ENCODE peak calls at places on chromosome 16, in six cellular contexts. R is neural progenitor cell, U is left kidney, C is IMR-90, G is A172, J is EL. Y is an unnamed sample.

GRCh38 chr16:49458656-49459445 is 85.2 kb downstream of the C16orf78 start:
- DNase-seq in R (no peak), U (no peak), C (no peak), G (no peak), J (no peak), Y (no peak)

GRCh38 chr16:28157768-28158535 is 53.8 kb downstream of the XPO6 start:
- DNase-seq in R (no peak), U (peak), C (peak), G (no peak), J (no peak), Y (no peak)

GRCh38 chr16:85699628-85700027 is 10.9 kb upstream of the GINS2 start:
- DNase-seq in R (no peak), U (no peak), C (peak), G (peak), J (peak), Y (no peak)

GRCh38 chr16:59154295-59154694 is 420.2 kb upstream of the GOT2 start:
- DNase-seq in R (peak), U (no peak), C (no peak), G (no peak), J (no peak), Y (no peak)

GRCh38 chr16:90016339-90016950 is 2.8 kb downstream of the DBNDD1 start:
- DNase-seq in R (no peak), U (no peak), C (no peak), G (no peak), J (no peak), Y (no peak)

GRCh38 chr16:23546778-23547177 is 10.4 kb downstream of the EARS2 start:
- DNase-seq in R (no peak), U (no peak), C (no peak), G (no peak), J (no peak), Y (no peak)

GRCh38 chr16:29719063-29719462 is 26.7 kb downstream of the C16orf54 start:
- DNase-seq in R (no peak), U (peak), C (no peak), G (no peak), J (no peak), Y (no peak)

GRCh38 chr16:78749745-78750268 is 650.4 kb downstream of the WWOX start:
- DNase-seq in R (no peak), U (no peak), C (no peak), G (no peak), J (no peak), Y (no peak)

GRCh38 chr16:89303604-89304003 is 86.1 kb downstream of the ZNF778 start:
- DNase-seq in R (no peak), U (no peak), C (no peak), G (no peak), J (no peak), Y (no peak)

GRCh38 chr16:14003119-14003570 is 68.0 kb upstream of the MRTFB start:
- DNase-seq in R (peak), U (peak), C (peak), G (peak), J (peak), Y (no peak)

GRCh38 chr16:85715169-85716015 is 26.6 kb upstream of the GINS2 start:
- DNase-seq in R (peak), U (peak), C (peak), G (no peak), J (no peak), Y (no peak)

GRCh38 chr16:75789237-75789636 is 62.9 kb upstream of the CPHXL start:
- DNase-seq in R (peak), U (peak), C (peak), G (peak), J (peak), Y (no peak)

GRCh38 chr16:69927056-69927757 is 23.9 kb upstream of the CLEC18A start:
- DNase-seq in R (no peak), U (peak), C (peak), G (no peak), J (peak), Y (no peak)

GRCh38 chr16:30571444-30572322 is at the start of gene ZNF688:
- DNase-seq in R (peak), U (peak), C (peak), G (peak), J (peak), Y (peak)

GRCh38 chr16:69187891-69188451 is 1.0 kb downstream of the SNTB2 start:
- DNase-seq in R (no peak), U (peak), C (no peak), G (peak), J (peak), Y (no peak)

GRCh38 chr16:19765860-19766553 is 47.9 kb downstream of the IQCK start:
- DNase-seq in R (no peak), U (no peak), C (no peak), G (no peak), J (no peak), Y (no peak)

GRCh38 chr16:74626741-74627416 is 20.0 kb upstream of the GLG1 start:
- DNase-seq in R (no peak), U (no peak), C (peak), G (no peak), J (no peak), Y (no peak)

GRCh38 chr16:57482845-57483545 is 3.3 kb downstream of the DOK4 start:
- DNase-seq in R (no peak), U (no peak), C (no peak), G (no peak), J (no peak), Y (no peak)

GRCh38 chr16:30805370-30806169 is 18.6 kb upstream of the ZNF629 start:
- DNase-seq in R (peak), U (peak), C (peak), G (peak), J (peak), Y (peak)

GRCh38 chr16:56911771-56912541 is 20.0 kb upstream of the HERPUD1 start:
- DNase-seq in R (peak), U (peak), C (peak), G (peak), J (peak), Y (peak)

GRCh38 chr16:49332589-49333267 is 40.9 kb upstream of the C16orf78 start:
- DNase-seq in R (peak), U (no peak), C (no peak), G (no peak), J (no peak), Y (no peak)

Y was measured in CD14-positive monocyte.